ENCODE peak calls at places on chromosomes 13 and 19, in nine cellular contexts. A is fibroblast of lung, H is keratinocyte, R is ascending aorta, Q is heart left ventricle, K is cardiac muscle cell, B is endodermal cell, O is lower lobe of right lung, D is neural progenitor cell. C is an unnamed sample. For H3K4me1 and H3K27me3, the result is how much of the 10 kb centered on the place peaks cover.

GRCh38 chr19:46109876-46110275 is 14.6 kb downstream of the IGFL3 start:
- DNase-seq in A (peak), H (no peak), R (no peak), Q (no peak), K (no peak), B (no peak), O (no peak), D (no peak), C (no peak)

GRCh38 chr19:35958660-35959039 is 22.5 kb downstream of the LRFN3 start:
- DNase-seq in A (no peak), H (no peak), R (no peak), Q (no peak), K (no peak), B (peak), O (no peak), D (no peak), C (no peak)

GRCh38 chr13:105642511-105642958 is 892.9 kb downstream of the EFNB2 start:
- DNase-seq in A (peak), H (no peak), R (no peak), Q (no peak), K (no peak), B (no peak), O (no peak), D (no peak), C (no peak)

GRCh38 chr19:6138511-6138910 is 3.0 kb downstream of the ACSBG2 start:
- DNase-seq in A (no peak), H (no peak), R (no peak), Q (no peak), K (no peak), B (no peak), O (no peak), D (no peak), C (no peak)

GRCh38 chr19:4060621-4061177 is 6.0 kb downstream of the ZBTB7A start:
- DNase-seq in A (no peak), H (no peak), R (no peak), Q (no peak), K (no peak), B (peak), O (peak), D (no peak), C (no peak)

GRCh38 chr13:19967619-19968018 is 9.1 kb downstream of the ZMYM2 start:
- DNase-seq in A (no peak), H (no peak), R (no peak), Q (no peak), K (peak), B (no peak), O (no peak), D (no peak), C (no peak)

GRCh38 chr13:51612867-51613266 is 28.6 kb downstream of the WDFY2 start:
- DNase-seq in A (no peak), H (no peak), R (no peak), Q (no peak), K (no peak), B (no peak), O (no peak), D (no peak), C (no peak)

GRCh38 chr19:56091066-56091490 is 30.0 kb downstream of the ZNF787 start:
- DNase-seq in A (peak), H (no peak), R (no peak), Q (no peak), K (peak), B (no peak), O (no peak), D (no peak), C (no peak)

GRCh38 chr19:17616961-17617806 is 61.7 kb downstream of the COLGALT1 start:
- DNase-seq in A (no peak), H (peak), R (no peak), Q (no peak), K (peak), B (peak), O (no peak), D (peak), C (peak)

GRCh38 chr19:17751103-17751911 is at the start of gene FCHO1:
- DNase-seq in A (no peak), H (no peak), R (peak), Q (peak), K (no peak), B (no peak), O (peak), D (no peak), C (no peak)

GRCh38 chr19:47790398-47790814 is 11.9 kb downstream of the SELENOW start:
- DNase-seq in A (peak), H (no peak), R (no peak), Q (peak), K (peak), B (peak), O (peak), D (peak), C (peak)

GRCh38 chr13:48066310-48066989 is 28.5 kb downstream of the MED4 start:
- DNase-seq in A (peak), H (peak), R (no peak), Q (no peak), K (peak), B (no peak), O (no peak), D (no peak), C (peak)

GRCh38 chr13:96089749-96090239 is at the start of gene HS6ST3:
- DNase-seq in A (peak), H (no peak), R (no peak), Q (peak), K (peak), B (peak), O (no peak), D (peak), C (peak)

GRCh38 chr13:30665638-30666037 is 47.9 kb downstream of the USPL1 start:
- DNase-seq in A (no peak), H (no peak), R (no peak), Q (no peak), K (no peak), B (no peak), O (no peak), D (no peak), C (no peak)

GRCh38 chr13:47039106-47039505 is 142.3 kb upstream of the HTR2A start:
- DNase-seq in A (peak), H (peak), R (no peak), Q (no peak), K (peak), B (no peak), O (no peak), D (no peak), C (no peak)

GRCh38 chr19:19451429-19452240 is 46.2 kb downstream of the GATAD2A start:
- DNase-seq in A (peak), H (no peak), R (no peak), Q (peak), K (no peak), B (no peak), O (no peak), D (no peak), C (no peak)

GRCh38 chr13:34698953-34699352 is 243.1 kb upstream of the NBEA start:
- DNase-seq in A (peak), H (no peak), R (no peak), Q (no peak), K (peak), B (no peak), O (no peak), D (no peak), C (no peak)

GRCh38 chr19:16825312-16826168 is 3.7 kb upstream of the SIN3B start:
- DNase-seq in A (peak), H (no peak), R (no peak), Q (no peak), K (peak), B (peak), O (no peak), D (peak), C (peak)

GRCh38 chr19:54606891-54607781 is 13.7 kb downstream of the LILRA1 start:
- DNase-seq in A (no peak), H (no peak), R (no peak), Q (no peak), K (no peak), B (no peak), O (no peak), D (no peak), C (no peak)

GRCh38 chr13:29884671-29885424 is 34.4 kb upstream of the UBL3 start:
- DNase-seq in A (peak), H (no peak), R (no peak), Q (no peak), K (peak), B (peak), O (no peak), D (peak), C (no peak)

GRCh38 chr13:93534181-93534700 is 307.6 kb downstream of the GPC6 start:
- DNase-seq in A (peak), H (no peak), R (no peak), Q (no peak), K (peak), B (no peak), O (no peak), D (no peak), C (no peak)

GRCh38 chr19:4229179-4229931 is at the start of gene EBI3:
- DNase-seq in A (peak), H (no peak), R (no peak), Q (no peak), K (peak), B (peak), O (no peak), D (no peak), C (no peak)

GRCh38 chr19:54650108-54650666 is 12.6 kb upstream of the LILRB4 start:
- DNase-seq in A (no peak), H (no peak), R (no peak), Q (no peak), K (no peak), B (no peak), O (no peak), D (no peak), C (no peak)

GRCh38 chr13:80665792-80666333 is 324.9 kb upstream of the SPRY2 start:
- DNase-seq in A (peak), H (no peak), R (no peak), Q (no peak), K (peak), B (peak), O (no peak), D (no peak), C (no peak)

GRCh38 chr19:1822210-1822609 is 10.1 kb upstream of the ATP8B3 start:
- DNase-seq in A (no peak), H (no peak), R (no peak), Q (peak), K (no peak), B (no peak), O (no peak), D (no peak), C (no peak)

GRCh38 chr19:3188627-3189596 is 3.2 kb downstream of the NCLN start:
- DNase-seq in A (no peak), H (no peak), R (no peak), Q (no peak), K (no peak), B (no peak), O (peak), D (no peak), C (no peak)

GRCh38 chr19:15475169-15475568 is 4.1 kb downstream of the PGLYRP2 start:
- DNase-seq in A (no peak), H (no peak), R (no peak), Q (no peak), K (no peak), B (no peak), O (no peak), D (no peak), C (no peak)

GRCh38 chr13:94860981-94861407 is 148.6 kb upstream of the SOX21 start:
- DNase-seq in A (peak), H (no peak), R (no peak), Q (no peak), K (peak), B (no peak), O (no peak), D (no peak), C (no peak)

GRCh38 chr19:47573076-47574026 is at the start of gene ZNF541:
- DNase-seq in A (peak), H (no peak), R (peak), Q (peak), K (peak), B (no peak), O (peak), D (no peak), C (no peak)

GRCh38 chr19:17982430-17982829 is 15.5 kb downstream of the KCNN1 start:
- DNase-seq in A (no peak), H (no peak), R (no peak), Q (no peak), K (no peak), B (no peak), O (no peak), D (no peak), C (no peak)

GRCh38 chr13:20814224-20814910 is 40.6 kb upstream of the EEF1AKMT1 start:
- DNase-seq in A (peak), H (no peak), R (peak), Q (peak), K (peak), B (no peak), O (peak), D (no peak), C (peak)

DNA sequence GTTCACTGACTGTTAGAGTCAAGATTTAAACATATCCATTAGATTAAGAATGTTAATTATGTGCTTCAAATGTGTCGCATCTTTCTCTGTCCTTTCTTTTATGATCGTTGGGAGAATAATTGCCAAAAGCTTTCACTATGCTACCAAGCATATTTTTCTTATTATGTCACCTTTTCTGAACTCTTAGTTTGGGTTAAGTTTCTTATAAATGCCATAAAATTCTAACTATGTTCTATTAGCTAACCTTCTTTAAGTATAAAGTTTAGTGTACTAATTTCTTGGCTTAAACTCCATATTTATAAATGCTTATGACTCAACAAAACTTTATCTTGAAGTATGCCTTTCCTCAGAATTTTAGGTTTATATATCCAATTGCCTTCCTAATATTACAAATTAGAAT is 1759.4 kb downstream of the PCDH9 start:
- DNase-seq in A (peak), H (no peak), R (no peak), Q (no peak), K (peak), B (no peak), O (no peak), D (no peak), C (no peak)
- TF ChIP-seq CTCF in A (no peak), H (no peak), R (no peak), Q (no peak), K (no peak), B (no peak), O (no peak), D (no peak), C (no peak)

GRCh38 chr13:113211774-113212173 is 2.4 kb downstream of the CUL4A start:
- DNase-seq in A (no peak), H (no peak), R (no peak), Q (peak), K (no peak), B (peak), O (no peak), D (peak), C (peak)
- H3K4me1 ChIP-seq in A (under half), H (under half), R (under half), Q (half or more), K (under half), B (under half), O (half or more), D (under half), C (under half)

DNA sequence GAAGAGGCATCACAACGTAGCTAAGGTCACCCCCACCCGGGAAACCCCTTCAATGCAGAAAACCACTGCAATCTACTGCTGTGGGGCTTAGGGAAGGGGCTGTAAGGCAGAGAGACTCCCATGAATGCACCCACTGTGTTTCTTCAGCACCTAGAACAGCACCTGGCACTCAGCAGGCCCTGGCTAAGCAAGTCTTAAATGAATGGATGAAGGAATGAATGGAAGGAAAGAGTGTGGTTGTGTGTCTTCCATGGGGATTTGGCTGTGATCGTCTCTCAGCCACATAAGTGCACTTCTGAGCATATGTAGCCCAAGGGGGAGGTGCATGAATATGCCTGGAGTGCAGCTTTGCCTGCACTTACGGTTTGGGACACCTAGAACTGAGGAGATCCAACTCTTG is 2.9 kb downstream of the CCDC159 start:
- DNase-seq in A (no peak), H (no peak), R (no peak), Q (no peak), K (no peak), B (no peak), O (no peak), D (no peak), C (no peak)
- H3K27me3 ChIP-seq in A (under half), H (under half), R (under half), Q (under half), K (under half), B (under half), O (under half), D (under half), C (under half)

GRCh38 chr13:42883771-42884170 is 102.4 kb downstream of the FAM216B start:
- DNase-seq in A (peak), H (no peak), R (no peak), Q (no peak), K (peak), B (peak), O (no peak), D (peak), C (peak)
- TF ChIP-seq CTCF in A (no peak), H (no peak), R (no peak), Q (peak), K (no peak), B (peak), O (no peak), D (peak), C (peak)

GRCh38 chr13:45205124-45205523 is 4.3 kb upstream of the KCTD4 start:
- DNase-seq in A (no peak), H (no peak), R (no peak), Q (no peak), K (no peak), B (no peak), O (no peak), D (no peak), C (no peak)
- H3K4me1 ChIP-seq in A (under half), H (half or more), R (under half), Q (under half), K (under half), B (under half), O (under half), D (under half), C (under half)

GRCh38 chr19:12841094-12841493 is 2.8 kb downstream of the MAST1 start:
- DNase-seq in A (no peak), H (no peak), R (no peak), Q (no peak), K (peak), B (peak), O (peak), D (peak), C (peak)

GRCh38 chr19:12843999-12844732 is 5.9 kb downstream of the MAST1 start:
- DNase-seq in A (no peak), H (no peak), R (no peak), Q (no peak), K (no peak), B (no peak), O (no peak), D (no peak), C (no peak)

GRCh38 chr19:12840091-12841079 is 2.1 kb downstream of the MAST1 start:
- DNase-seq in A (peak), H (peak), R (no peak), Q (no peak), K (peak), B (peak), O (peak), D (peak), C (peak)

GRCh38 chr19:12843328-12843727 is 5.0 kb downstream of the MAST1 start:
- DNase-seq in A (no peak), H (no peak), R (no peak), Q (no peak), K (no peak), B (no peak), O (no peak), D (no peak), C (no peak)

DNA sequence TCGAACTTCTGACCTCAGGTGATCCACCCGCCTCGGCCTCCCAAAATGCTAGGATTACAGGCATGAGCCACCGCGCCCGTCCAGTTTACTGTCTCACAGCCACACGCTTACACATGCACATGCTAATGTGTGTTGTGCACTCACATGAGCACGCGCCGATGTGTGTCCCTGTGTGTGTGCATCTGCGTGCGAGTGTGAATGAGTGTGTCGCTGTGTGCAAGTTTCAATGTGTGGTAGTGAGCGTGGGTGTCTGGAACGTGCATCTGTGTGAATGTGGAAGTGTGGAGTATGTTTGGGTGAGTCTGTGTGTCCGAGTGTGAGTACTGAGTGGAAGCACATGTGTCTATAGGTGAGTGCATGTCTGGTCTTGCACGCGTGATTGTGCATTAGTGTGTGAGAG is 4.2 kb downstream of the MAST1 start:
- DNase-seq in A (no peak), H (no peak), R (no peak), Q (no peak), K (no peak), B (no peak), O (no peak), D (no peak), C (no peak)
- H3K27me3 ChIP-seq in A (under half), H (under half), R (under half), Q (under half), K (under half), B (under half), O (half or more), D (under half), C (under half)

GRCh38 chr19:32318884-32319520 is 26.4 kb upstream of the ZNF507 start:
- DNase-seq in A (no peak), H (no peak), R (no peak), Q (no peak), K (no peak), B (peak), O (no peak), D (peak), C (no peak)
- TF ChIP-seq CTCF in A (no peak), H (no peak), R (no peak), Q (no peak), K (peak), B (peak), O (peak), D (peak), C (no peak)

GRCh38 chr13:28071424-28071823 is 29.0 kb downstream of the FLT3 start:
- DNase-seq in A (no peak), H (no peak), R (no peak), Q (no peak), K (no peak), B (no peak), O (no peak), D (no peak), C (no peak)

GRCh38 chr13:28067526-28067925 is 32.9 kb downstream of the FLT3 start:
- DNase-seq in A (no peak), H (no peak), R (no peak), Q (no peak), K (no peak), B (no peak), O (no peak), D (no peak), C (no peak)
- H3K4me1 ChIP-seq in A (under half), H (under half), R (under half), Q (under half), K (under half), B (under half), O (under half), D (under half), C (under half)

DNA sequence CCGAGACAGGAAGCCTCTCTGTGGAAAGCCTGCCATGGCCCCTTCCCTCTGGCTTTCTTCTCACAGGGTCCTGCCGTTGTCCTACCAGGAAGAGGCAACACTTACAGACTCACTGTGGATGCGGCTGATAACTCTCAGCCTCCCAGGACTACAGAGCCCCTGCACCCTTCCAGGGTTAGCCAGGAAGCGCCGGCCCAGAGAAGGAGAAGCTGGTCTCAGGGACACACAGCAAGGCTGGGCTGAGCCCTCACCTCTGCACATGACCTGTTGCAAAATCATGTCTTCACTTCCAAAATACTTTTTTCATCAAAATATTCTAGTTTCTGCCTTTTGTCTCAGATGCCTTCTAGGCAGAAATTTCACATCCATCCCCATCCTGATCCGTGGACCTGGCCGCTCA is 1.9 kb downstream of the CEACAM20 start:
- DNase-seq in A (no peak), H (no peak), R (no peak), Q (no peak), K (no peak), B (no peak), O (no peak), D (no peak), C (no peak)
- H3K27me3 ChIP-seq in A (under half), H (under half), R (under half), Q (under half), K (under half), B (under half), O (under half), D (under half), C (under half)